ENCODE peak calls at places on chromosomes 3 and 15, in eight cellular contexts. V is astrocyte, M is GM06990, Q is tibial nerve, F is dorsolateral prefrontal cortex, I is sigmoid colon, S is HFFc6, B is left lung. O is an unnamed sample.

GRCh38 chr3:139309046-139309660 is 34.7 kb upstream of the MRPS22 start:
- DNase-seq in V (no peak), M (no peak), Q (no peak), F (no peak), I (no peak), S (peak), B (no peak), O (no peak)

GRCh38 chr3:84980011-84980410 is 21.2 kb downstream of the CADM2 start:
- DNase-seq in V (no peak), M (no peak), Q (no peak), F (peak), I (no peak), S (no peak), B (no peak), O (no peak)

GRCh38 chr15:66751579-66751978 is 49.5 kb downstream of the SMAD6 start:
- DNase-seq in V (no peak), M (no peak), Q (no peak), F (no peak), I (peak), S (no peak), B (no peak), O (no peak)

GRCh38 chr3:62875103-62876002 is at the start of gene CADPS:
- DNase-seq in V (peak), M (peak), Q (no peak), F (peak), I (no peak), S (no peak), B (no peak), O (no peak)

GRCh38 chr15:79515628-79516027 is 83.5 kb downstream of the MINAR1 start:
- DNase-seq in V (no peak), M (no peak), Q (no peak), F (no peak), I (no peak), S (no peak), B (no peak), O (no peak)

GRCh38 chr3:196179380-196180308 is 31.6 kb downstream of the ZDHHC19 start:
- DNase-seq in V (peak), M (peak), Q (no peak), F (peak), I (no peak), S (no peak), B (no peak), O (peak)

GRCh38 chr3:6262035-6262434 is 598.9 kb upstream of the GRM7 start:
- DNase-seq in V (no peak), M (no peak), Q (no peak), F (no peak), I (no peak), S (no peak), B (no peak), O (no peak)

GRCh38 chr3:161270991-161271390 is 49.9 kb downstream of the NMD3 start:
- DNase-seq in V (no peak), M (no peak), Q (no peak), F (no peak), I (no peak), S (no peak), B (no peak), O (no peak)

GRCh38 chr3:141039573-141039972 is 11.6 kb upstream of the SPSB4 start:
- DNase-seq in V (no peak), M (no peak), Q (no peak), F (no peak), I (no peak), S (no peak), B (no peak), O (no peak)

GRCh38 chr15:70438776-70439175 is 324.6 kb downstream of the UACA start:
- DNase-seq in V (no peak), M (no peak), Q (no peak), F (no peak), I (no peak), S (no peak), B (no peak), O (no peak)

GRCh38 chr15:71570736-71571135 is 239.6 kb upstream of the NR2E3 start:
- DNase-seq in V (no peak), M (no peak), Q (no peak), F (no peak), I (no peak), S (no peak), B (no peak), O (no peak)

GRCh38 chr3:45199837-45200648 is 26.0 kb downstream of the TMEM158 start:
- DNase-seq in V (peak), M (no peak), Q (no peak), F (no peak), I (no peak), S (peak), B (no peak), O (no peak)

GRCh38 chr3:122301063-122301462 is 24.0 kb upstream of the CSTA start:
- DNase-seq in V (no peak), M (peak), Q (no peak), F (no peak), I (no peak), S (no peak), B (no peak), O (no peak)

GRCh38 chr3:131549340-131549739 is 46.6 kb upstream of the MRPL3 start:
- DNase-seq in V (no peak), M (peak), Q (no peak), F (no peak), I (no peak), S (no peak), B (no peak), O (no peak)

GRCh38 chr3:133208184-133208583 is 170.0 kb downstream of the TMEM108 start:
- DNase-seq in V (no peak), M (no peak), Q (no peak), F (no peak), I (no peak), S (no peak), B (no peak), O (no peak)

GRCh38 chr3:17795733-17796132 is 53.3 kb upstream of the TBC1D5 start:
- DNase-seq in V (peak), M (no peak), Q (no peak), F (no peak), I (no peak), S (no peak), B (no peak), O (no peak)

GRCh38 chr3:153247331-153248311 is 85.6 kb downstream of the RAP2B start:
- DNase-seq in V (no peak), M (no peak), Q (no peak), F (no peak), I (no peak), S (no peak), B (no peak), O (no peak)

GRCh38 chr3:108131105-108131794 is 40.4 kb upstream of the CD47 start:
- DNase-seq in V (peak), M (no peak), Q (no peak), F (no peak), I (no peak), S (peak), B (no peak), O (no peak)

GRCh38 chr3:55172913-55173312 is 245.1 kb upstream of the LRTM1 start:
- DNase-seq in V (peak), M (no peak), Q (no peak), F (no peak), I (no peak), S (no peak), B (no peak), O (no peak)

GRCh38 chr3:177606891-177607290 is 409.6 kb upstream of the TBL1XR1 start:
- DNase-seq in V (no peak), M (no peak), Q (no peak), F (no peak), I (no peak), S (no peak), B (no peak), O (no peak)

DNA sequence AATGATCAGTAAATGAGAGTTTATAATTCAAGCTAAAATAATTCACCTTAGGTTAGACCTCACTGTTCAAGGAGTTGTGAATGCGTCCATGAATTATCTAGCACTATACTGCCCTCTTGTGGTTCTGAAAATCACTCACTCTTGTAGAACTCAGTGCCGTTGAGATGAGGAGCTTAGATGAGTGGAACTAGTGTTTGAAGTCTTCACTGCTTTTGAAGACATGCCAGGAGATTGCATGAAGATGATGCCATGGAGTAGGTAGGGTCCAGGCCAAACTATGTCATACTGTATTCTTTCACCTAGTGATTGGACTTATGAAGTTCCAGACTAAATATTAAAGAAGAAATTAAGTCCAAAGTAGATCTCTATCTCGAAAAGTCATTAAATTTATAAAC is 28.8 kb downstream of the LYSMD4 start:
- DNase-seq in V (peak), M (peak), Q (no peak), F (no peak), I (no peak), S (peak), B (no peak), O (no peak)
- TF ChIP-seq CTCF in V (peak), M (peak), Q (peak), F (peak), I (peak), S (peak), B (peak), O (no peak)

DNA sequence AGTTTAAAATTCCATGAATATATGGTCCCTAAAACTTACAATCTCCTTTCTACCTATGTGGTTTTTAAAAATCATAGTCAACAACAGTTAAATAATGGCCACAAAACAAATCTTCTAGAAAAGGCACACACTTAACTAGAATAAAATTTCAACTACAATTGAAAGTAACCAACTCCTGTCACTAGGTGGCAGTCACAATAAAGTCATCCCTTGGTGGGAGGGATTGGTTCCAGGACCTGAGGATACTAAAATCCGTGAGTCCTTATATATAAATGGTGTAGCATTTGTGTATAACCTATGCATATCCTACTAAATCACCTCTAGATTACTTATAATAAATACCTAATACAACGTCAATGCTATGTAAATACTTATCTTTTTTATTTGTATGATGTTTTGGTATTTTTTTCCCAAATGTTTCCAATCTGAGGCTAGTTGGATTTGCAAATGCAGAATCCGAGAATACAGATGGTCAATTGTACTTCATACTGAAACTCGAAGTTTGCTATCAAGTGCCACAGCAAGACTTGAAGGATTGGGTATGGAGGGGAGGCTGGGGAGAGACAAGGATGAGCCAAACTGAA is 172.6 kb downstream of the FMN1 start:
- DNase-seq in V (peak), M (no peak), Q (no peak), F (no peak), I (no peak), S (peak), B (no peak), O (no peak)
- TF ChIP-seq CTCF in V (peak), M (peak), Q (peak), F (peak), I (peak), S (peak), B (peak), O (no peak)

GRCh38 chr3:30266536-30266935 is 339.9 kb upstream of the TGFBR2 start:
- DNase-seq in V (peak), M (no peak), Q (no peak), F (no peak), I (no peak), S (no peak), B (no peak), O (no peak)

GRCh38 chr3:30259730-30260129 is 346.7 kb upstream of the TGFBR2 start:
- DNase-seq in V (no peak), M (no peak), Q (no peak), F (no peak), I (no peak), S (no peak), B (no peak), O (no peak)

GRCh38 chr3:30260747-30261146 is 345.7 kb upstream of the TGFBR2 start:
- DNase-seq in V (no peak), M (no peak), Q (no peak), F (no peak), I (no peak), S (peak), B (no peak), O (no peak)

GRCh38 chr3:30263238-30263920 is 343.0 kb upstream of the TGFBR2 start:
- DNase-seq in V (no peak), M (no peak), Q (no peak), F (no peak), I (no peak), S (no peak), B (no peak), O (no peak)

GRCh38 chr3:30263921-30264313 is 342.5 kb upstream of the TGFBR2 start:
- DNase-seq in V (no peak), M (no peak), Q (no peak), F (no peak), I (no peak), S (no peak), B (no peak), O (no peak)
- TF ChIP-seq CTCF in V (no peak), M (peak), Q (no peak), F (no peak), I (no peak), S (no peak), B (no peak), O (no peak)

GRCh38 chr3:123919353-123919752 is 35.2 kb upstream of the MYLK start:
- DNase-seq in V (no peak), M (no peak), Q (no peak), F (no peak), I (no peak), S (no peak), B (no peak), O (no peak)
- TF ChIP-seq CTCF in V (no peak), M (no peak), Q (no peak), F (no peak), I (no peak), S (no peak), B (no peak), O (no peak)

DNA sequence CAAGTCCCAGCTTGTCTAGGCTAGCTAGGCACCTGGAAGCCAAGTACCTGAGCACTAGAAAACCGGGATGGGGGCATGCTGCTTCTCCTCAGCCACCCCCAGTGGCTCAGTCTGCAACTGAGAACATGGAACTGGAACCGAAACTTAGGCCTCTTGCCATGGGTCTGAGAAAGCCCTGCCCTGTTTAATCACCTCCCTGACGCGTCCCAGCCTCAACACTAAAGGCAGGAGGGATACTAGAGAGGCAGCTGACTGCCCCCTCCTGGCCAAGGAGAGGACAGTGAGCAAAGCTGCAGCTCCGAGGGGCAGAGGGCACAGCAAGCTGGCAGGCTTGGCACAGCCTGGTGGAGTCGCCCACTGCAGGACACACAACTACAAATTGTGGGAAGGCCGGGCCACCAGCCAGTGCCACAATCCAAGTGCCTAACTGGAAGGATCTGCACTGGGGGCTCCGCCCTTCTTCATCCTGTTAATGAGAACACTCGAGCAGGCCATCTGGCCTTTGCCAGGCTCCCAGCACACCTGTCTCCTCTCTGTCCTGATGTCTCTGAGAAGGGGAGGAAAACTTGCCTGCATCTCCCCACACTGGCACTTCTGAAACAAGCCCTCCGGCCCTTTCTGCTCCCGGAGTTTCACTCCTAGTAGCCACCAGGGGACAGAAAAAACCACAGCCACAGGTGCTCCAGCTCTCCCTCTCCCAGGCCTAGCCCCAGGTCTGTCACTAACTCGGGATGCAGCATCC is 53.7 kb downstream of the BDH1 start:
- DNase-seq in V (peak), M (peak), Q (no peak), F (no peak), I (no peak), S (peak), B (peak), O (no peak)
- TF ChIP-seq CTCF in V (peak), M (peak), Q (peak), F (peak), I (no peak), S (peak), B (peak), O (no peak)

DNA sequence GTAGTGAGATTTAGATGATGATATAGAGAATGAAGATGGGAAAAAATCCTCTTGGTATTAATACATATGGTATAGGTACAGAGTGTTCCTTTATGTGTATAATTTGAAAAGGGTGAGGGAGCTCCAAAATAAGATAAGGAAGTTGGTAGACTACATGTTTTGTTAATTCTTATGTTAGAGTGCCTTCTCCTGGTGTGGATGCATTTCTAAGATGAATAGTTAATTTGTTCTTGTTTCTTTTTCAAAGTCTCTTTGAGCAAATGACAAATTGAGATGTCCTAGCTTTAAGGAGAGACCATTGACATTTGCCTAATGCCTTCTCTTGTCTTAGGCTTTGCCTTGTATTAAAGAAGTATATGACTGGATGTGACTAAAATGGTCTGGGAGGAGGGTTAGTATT is 34.1 kb downstream of the AKAP13 start:
- DNase-seq in V (no peak), M (no peak), Q (no peak), F (no peak), I (no peak), S (no peak), B (no peak), O (no peak)
- TF ChIP-seq CTCF in V (peak), M (no peak), Q (peak), F (peak), I (no peak), S (peak), B (no peak), O (no peak)

O was measured in activated B cell treated with CpG ODN at 0.5 μM for 24 hours.